ENCODE peak calls at places on chromosomes 6 and 20, in six cellular contexts. D is pancreas, V is lung, C is uterus, E is choroid plexus epithelial cell, Q is A549. A is an unnamed sample.

GRCh38 chr20:58555078-58555765 is 40.0 kb upstream of the APCDD1L start:
- DNase-seq in D (no peak), V (no peak), C (no peak), E (peak; percentile 65), Q (peak; percentile 22), A (no peak)

GRCh38 chr20:25541676-25542075 is 43.7 kb downstream of the NINL start:
- DNase-seq in D (no peak), V (no peak), C (no peak), E (peak; percentile 71), Q (no peak), A (no peak)

GRCh38 chr6:111987295-111987694 is 66.6 kb upstream of the CCN6 start:
- DNase-seq in D (no peak), V (no peak), C (no peak), E (peak; percentile 40), Q (no peak), A (no peak)

GRCh38 chr6:98769546-98769945 is 64.8 kb upstream of the POU3F2 start:
- DNase-seq in D (no peak), V (no peak), C (no peak), E (peak; percentile 12), Q (peak; percentile 34), A (peak; percentile 7)

GRCh38 chr20:46820682-46821081 is 74.0 kb upstream of the EYA2 start:
- DNase-seq in D (no peak), V (no peak), C (no peak), E (peak; percentile 14), Q (no peak), A (no peak)

GRCh38 chr20:49976542-49976941 is 6.2 kb upstream of the SNAI1 start:
- DNase-seq in D (no peak), V (no peak), C (no peak), E (no peak), Q (peak; percentile 69), A (no peak)

GRCh38 chr6:81465859-81466258 is 286.6 kb downstream of the TENT5A start:
- DNase-seq in D (no peak), V (no peak), C (no peak), E (peak; percentile 62), Q (peak; percentile 10), A (no peak)

GRCh38 chr20:51526105-51526470 is 16.4 kb downstream of the NFATC2 start:
- DNase-seq in D (no peak), V (no peak), C (no peak), E (no peak), Q (no peak), A (no peak)

GRCh38 chr20:4216866-4217265 is 201.5 kb upstream of the RNF24 start:
- DNase-seq in D (no peak), V (no peak), C (no peak), E (no peak), Q (no peak), A (no peak)

GRCh38 chr20:11255860-11256259 is 582.1 kb upstream of the JAG1 start:
- DNase-seq in D (no peak), V (no peak), C (no peak), E (no peak), Q (no peak), A (no peak)

GRCh38 chr20:11260611-11261010 is 586.8 kb upstream of the JAG1 start:
- DNase-seq in D (no peak), V (no peak), C (no peak), E (peak; percentile 57), Q (no peak), A (no peak)

GRCh38 chr20:11266571-11266970 is 592.8 kb upstream of the JAG1 start:
- DNase-seq in D (no peak), V (no peak), C (no peak), E (no peak), Q (peak; percentile 34), A (no peak)

GRCh38 chr20:11267131-11267761 is 593.4 kb upstream of the JAG1 start:
- DNase-seq in D (peak; percentile 30), V (peak; percentile 34), C (peak; percentile 71), E (peak; percentile 98), Q (peak; percentile 93), A (no peak)

GRCh38 chr20:11261533-11262000 is 587.8 kb upstream of the JAG1 start:
- DNase-seq in D (no peak), V (no peak), C (no peak), E (peak; percentile 98), Q (peak; percentile 35), A (no peak)
- TF ChIP-seq CTCF in D (no peak), V (no peak), C (no peak), E (no peak), Q (no peak), A (no peak)

DNA sequence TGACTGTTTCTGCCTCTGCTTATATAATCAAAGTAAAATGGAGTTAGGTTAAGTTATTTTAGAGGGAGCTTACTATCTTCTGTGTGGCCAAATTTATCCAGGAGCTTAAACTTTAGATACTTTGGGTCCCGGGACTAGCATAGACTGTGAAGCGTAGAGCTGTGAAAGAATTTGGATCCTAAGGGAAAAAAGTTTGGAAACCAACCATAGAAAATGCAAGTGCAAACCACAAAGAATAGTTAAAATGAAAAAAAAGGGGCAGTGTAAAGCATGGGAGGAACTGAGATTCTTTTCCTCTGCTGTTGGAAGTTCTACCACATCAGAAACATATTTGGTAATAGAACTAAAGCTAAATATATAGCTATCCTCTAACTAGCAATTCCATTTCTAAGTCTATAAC is 232.2 kb upstream of the FLRT3 start:
- DNase-seq in D (no peak), V (no peak), C (no peak), E (no peak), Q (no peak), A (no peak)
- TF ChIP-seq CTCF in D (no peak), V (no peak), C (no peak), E (no peak), Q (no peak), A (no peak)

GRCh38 chr20:8722277-8722928 is 346.5 kb upstream of the PLCB4 start:
- DNase-seq in D (peak; percentile 15), V (no peak), C (peak; percentile 21), E (peak; percentile 85), Q (peak; percentile 80), A (no peak)
- TF ChIP-seq CTCF in D (no peak), V (peak; percentile 84), C (peak; percentile 72), E (peak; percentile 90), Q (peak; percentile 97), A (peak; percentile 67)

GRCh38 chr6:19873031-19873430 is 35.9 kb downstream of the ID4 start:
- DNase-seq in D (no peak), V (no peak), C (no peak), E (no peak), Q (peak; percentile 18), A (no peak)
- TF ChIP-seq CTCF in D (no peak), V (no peak), C (no peak), E (peak; percentile 15), Q (peak; percentile 23), A (no peak)

GRCh38 chr6:116973992-116974391 is 97.0 kb downstream of the RFX6 start:
- DNase-seq in D (no peak), V (no peak), C (no peak), E (no peak), Q (no peak), A (no peak)

GRCh38 chr6:116974526-116974925 is 97.5 kb downstream of the RFX6 start:
- DNase-seq in D (no peak), V (no peak), C (no peak), E (no peak), Q (no peak), A (no peak)

GRCh38 chr6:116974942-116975341 is 97.9 kb downstream of the RFX6 start:
- DNase-seq in D (no peak), V (no peak), C (no peak), E (no peak), Q (no peak), A (no peak)

GRCh38 chr6:116969211-116969863 is 92.3 kb downstream of the RFX6 start:
- DNase-seq in D (peak; percentile 11), V (no peak), C (no peak), E (peak; percentile 80), Q (peak; percentile 59), A (no peak)

GRCh38 chr6:116971959-116972358 is 94.9 kb downstream of the RFX6 start:
- DNase-seq in D (no peak), V (no peak), C (no peak), E (peak; percentile 67), Q (peak; percentile 60), A (no peak)
- TF ChIP-seq CTCF in D (peak; percentile 21), V (no peak), C (no peak), E (peak; percentile 64), Q (peak; percentile 59), A (peak; percentile 50)

DNA sequence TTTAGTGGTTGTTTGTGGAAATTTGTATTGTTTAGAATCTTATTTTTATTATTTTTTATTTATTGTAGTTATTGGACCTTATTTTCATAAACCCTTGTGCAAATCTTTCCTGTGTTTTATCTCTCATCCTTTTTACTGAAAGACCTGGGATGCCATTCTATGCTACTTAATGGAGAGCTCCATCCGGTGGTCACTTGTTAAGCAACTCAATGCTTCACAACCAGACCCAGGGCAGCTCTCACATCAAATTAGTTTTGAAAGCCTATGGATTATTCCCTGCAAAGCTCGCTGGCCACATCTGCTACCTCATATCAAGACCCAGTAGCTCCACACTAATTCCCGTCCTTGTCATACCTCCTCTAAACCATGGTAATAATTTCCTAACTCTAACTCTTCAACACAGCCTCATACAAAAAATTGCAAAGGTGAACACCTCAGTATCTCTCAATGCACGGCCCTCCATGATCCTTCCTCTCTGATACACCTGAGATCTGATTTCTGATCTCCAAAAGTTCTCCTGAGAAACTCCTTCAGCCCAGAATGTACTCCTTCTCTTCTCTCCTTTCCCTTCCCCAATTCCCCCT is 296.6 kb upstream of the MANEA start:
- DNase-seq in D (no peak), V (no peak), C (no peak), E (peak; percentile 81), Q (peak; percentile 40), A (no peak)
- TF ChIP-seq CTCF in D (no peak), V (no peak), C (no peak), E (peak; percentile 71), Q (no peak), A (no peak)

DNA sequence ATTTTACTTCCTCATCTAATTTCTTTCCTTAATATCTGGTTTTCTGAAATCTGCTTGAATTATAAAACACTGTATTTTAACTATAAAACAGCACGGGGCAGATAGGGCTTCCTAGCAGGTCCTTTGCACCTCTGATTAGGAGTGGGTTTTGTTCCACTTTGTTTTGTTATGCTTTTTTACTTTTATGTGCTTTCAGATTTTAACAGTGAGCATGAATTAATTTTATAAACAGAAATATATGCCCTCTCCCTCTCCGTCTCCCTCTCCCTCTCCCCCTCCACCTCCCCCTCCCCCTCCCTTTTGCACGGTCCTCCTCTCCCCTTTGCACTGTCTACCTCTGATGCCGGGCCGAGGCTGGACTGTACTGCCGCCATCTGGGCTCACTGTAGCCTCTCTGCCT is 14.3 kb downstream of the GPX6 start:
- DNase-seq in D (no peak), V (no peak), C (no peak), E (no peak), Q (no peak), A (no peak)
- TF ChIP-seq CTCF in D (no peak), V (no peak), C (no peak), E (no peak), Q (no peak), A (no peak)

GRCh38 chr6:126657556-126658129 is 317.7 kb downstream of the CENPW start:
- DNase-seq in D (no peak), V (no peak), C (no peak), E (peak; percentile 76), Q (peak; percentile 48), A (no peak)
- TF ChIP-seq CTCF in D (no peak), V (no peak), C (peak; percentile 30), E (peak; percentile 78), Q (peak; percentile 62), A (no peak)

A was measured in CD4-positive, alpha-beta T cell.